ENCODE peak calls at places on chromosomes 4 and X, in seven cellular contexts. One of them, this sample, is unnamed.
A peak's percentile ranks its signal among the peaks of the same experiment; 100 is the strongest.

GRCh38 chr4:4851906-4852305 is 7.6 kb upstream of the MSX1 start:
- DNase-seq in fibroblast of pulmonary artery: no peak
- DNase-seq in AG10803: no peak
- DNase-seq in HS-5: no peak
- DNase-seq in renal cortical epithelial cell: no peak
- DNase-seq in hippocampal formation: no peak
- DNase-seq in fibroblast of lung: no peak
- DNase-seq in this sample: no peak

GRCh38 chr4:168857546-168858314 is 152.3 kb downstream of the CBR4 start:
- DNase-seq in fibroblast of lung: peak; percentile 89
- DNase-seq in fibroblast of pulmonary artery: peak; percentile 80
- DNase-seq in AG10803: peak; percentile 70
- DNase-seq in hippocampal formation: no peak
- DNase-seq in renal cortical epithelial cell: no peak
- DNase-seq in HS-5: no peak
- DNase-seq in this sample: no peak

GRCh38 chrX:153456161-153456560 is 10.3 kb upstream of the TREX2 start:
- DNase-seq in renal cortical epithelial cell: no peak
- DNase-seq in HS-5: no peak
- DNase-seq in fibroblast of lung: no peak
- DNase-seq in fibroblast of pulmonary artery: no peak
- DNase-seq in AG10803: no peak
- DNase-seq in hippocampal formation: no peak
- DNase-seq in this sample: no peak

GRCh38 chr4:972651-973424 is 531 bp downstream of the DGKQ start:
- DNase-seq in fibroblast of pulmonary artery: peak; percentile 16
- DNase-seq in fibroblast of lung: no peak
- DNase-seq in AG10803: peak; percentile 5
- DNase-seq in renal cortical epithelial cell: no peak
- DNase-seq in HS-5: no peak
- DNase-seq in hippocampal formation: no peak
- DNase-seq in this sample: peak; percentile 55

GRCh38 chr4:48082956-48083355 is 51.1 kb downstream of the TXK start:
- DNase-seq in AG10803: no peak
- DNase-seq in hippocampal formation: no peak
- DNase-seq in HS-5: no peak
- DNase-seq in renal cortical epithelial cell: no peak
- DNase-seq in fibroblast of lung: no peak
- DNase-seq in fibroblast of pulmonary artery: no peak
- DNase-seq in this sample: no peak

GRCh38 chrX:68462197-68462596 is 28.9 kb upstream of the OPHN1 start:
- DNase-seq in AG10803: peak; percentile 30
- DNase-seq in fibroblast of lung: peak; percentile 66
- DNase-seq in hippocampal formation: no peak
- DNase-seq in renal cortical epithelial cell: no peak
- DNase-seq in HS-5: peak; percentile 33
- DNase-seq in fibroblast of pulmonary artery: peak; percentile 42
- DNase-seq in this sample: no peak

GRCh38 chr4:70522626-70523025 is 4.3 kb downstream of the AMTN start:
- DNase-seq in HS-5: no peak
- DNase-seq in fibroblast of pulmonary artery: no peak
- DNase-seq in fibroblast of lung: no peak
- DNase-seq in AG10803: no peak
- DNase-seq in hippocampal formation: no peak
- DNase-seq in renal cortical epithelial cell: no peak
- DNase-seq in this sample: no peak

GRCh38 chr4:102554988-102555387 is 53.8 kb downstream of the NFKB1 start:
- DNase-seq in fibroblast of pulmonary artery: no peak
- DNase-seq in fibroblast of lung: no peak
- DNase-seq in hippocampal formation: no peak
- DNase-seq in renal cortical epithelial cell: no peak
- DNase-seq in AG10803: no peak
- DNase-seq in HS-5: no peak
- DNase-seq in this sample: no peak

GRCh38 chr4:143335979-143336827 is 473 bp upstream of the GAB1 start:
- DNase-seq in fibroblast of lung: peak; percentile 90
- DNase-seq in AG10803: peak; percentile 85
- DNase-seq in renal cortical epithelial cell: peak; percentile 74
- DNase-seq in hippocampal formation: peak; percentile 90
- DNase-seq in fibroblast of pulmonary artery: peak; percentile 93
- DNase-seq in HS-5: peak; percentile 69
- DNase-seq in this sample: peak; percentile 67

GRCh38 chrX:140762061-140762460 is 52.5 kb downstream of the LINC00632 start:
- DNase-seq in fibroblast of lung: peak; percentile 64
- DNase-seq in hippocampal formation: peak; percentile 64
- DNase-seq in fibroblast of pulmonary artery: peak; percentile 78
- DNase-seq in renal cortical epithelial cell: peak; percentile 18
- DNase-seq in AG10803: peak; percentile 74
- DNase-seq in HS-5: no peak
- DNase-seq in this sample: no peak

GRCh38 chr4:184267673-184268573 is 50.2 kb upstream of the ENPP6 start:
- DNase-seq in fibroblast of pulmonary artery: peak; percentile 94
- DNase-seq in hippocampal formation: no peak
- DNase-seq in renal cortical epithelial cell: peak; percentile 89
- DNase-seq in AG10803: peak; percentile 96
- DNase-seq in fibroblast of lung: peak; percentile 94
- DNase-seq in HS-5: peak; percentile 85
- DNase-seq in this sample: peak; percentile 64

GRCh38 chr4:96016615-96017299 is 176.9 kb downstream of the PDHA2 start:
- DNase-seq in fibroblast of pulmonary artery: peak; percentile 76
- DNase-seq in AG10803: no peak
- DNase-seq in renal cortical epithelial cell: peak; percentile 38
- DNase-seq in hippocampal formation: no peak
- DNase-seq in fibroblast of lung: peak; percentile 61
- DNase-seq in HS-5: peak; percentile 35
- DNase-seq in this sample: no peak

GRCh38 chrX:37302569-37302968 is 46.6 kb upstream of the PRRG1 start:
- DNase-seq in fibroblast of pulmonary artery: peak; percentile 70
- DNase-seq in AG10803: peak; percentile 23
- DNase-seq in renal cortical epithelial cell: peak; percentile 29
- DNase-seq in HS-5: no peak
- DNase-seq in fibroblast of lung: peak; percentile 6
- DNase-seq in hippocampal formation: no peak
- DNase-seq in this sample: no peak

GRCh38 chr4:165548702-165549101 is 169.9 kb downstream of the CPE start:
- DNase-seq in hippocampal formation: no peak
- DNase-seq in HS-5: no peak
- DNase-seq in renal cortical epithelial cell: no peak
- DNase-seq in AG10803: no peak
- DNase-seq in fibroblast of pulmonary artery: no peak
- DNase-seq in fibroblast of lung: no peak
- DNase-seq in this sample: no peak

GRCh38 chr4:13985824-13986223 is 358.3 kb upstream of the BOD1L1 start:
- DNase-seq in renal cortical epithelial cell: peak; percentile 48
- DNase-seq in fibroblast of pulmonary artery: peak; percentile 58
- DNase-seq in fibroblast of lung: peak; percentile 53
- DNase-seq in HS-5: no peak
- DNase-seq in AG10803: no peak
- DNase-seq in hippocampal formation: peak; percentile 38
- DNase-seq in this sample: no peak

GRCh38 chr4:15717126-15717525 is 14.3 kb downstream of the BST1 start:
- DNase-seq in AG10803: peak; percentile 73
- DNase-seq in hippocampal formation: no peak
- DNase-seq in renal cortical epithelial cell: peak; percentile 47
- DNase-seq in fibroblast of pulmonary artery: peak; percentile 72
- DNase-seq in HS-5: peak; percentile 46
- DNase-seq in fibroblast of lung: peak; percentile 74
- DNase-seq in this sample: no peak

GRCh38 chr4:138953962-138954371 is 61.6 kb upstream of the NOCT start:
- DNase-seq in AG10803: peak; percentile 95
- DNase-seq in HS-5: peak; percentile 38
- DNase-seq in fibroblast of pulmonary artery: peak; percentile 93
- DNase-seq in renal cortical epithelial cell: peak; percentile 91
- DNase-seq in fibroblast of lung: peak; percentile 98
- DNase-seq in hippocampal formation: no peak
- DNase-seq in this sample: no peak

GRCh38 chr4:108433832-108434231 is 186.5 kb upstream of the RPL34 start:
- DNase-seq in HS-5: no peak
- DNase-seq in fibroblast of pulmonary artery: no peak
- DNase-seq in hippocampal formation: no peak
- DNase-seq in AG10803: peak; percentile 57
- DNase-seq in fibroblast of lung: peak; percentile 90
- DNase-seq in renal cortical epithelial cell: no peak
- DNase-seq in this sample: no peak

GRCh38 chr4:173960398-173960797 is 323.1 kb downstream of the FBXO8 start:
- DNase-seq in renal cortical epithelial cell: no peak
- DNase-seq in fibroblast of lung: no peak
- DNase-seq in HS-5: no peak
- DNase-seq in AG10803: no peak
- DNase-seq in hippocampal formation: no peak
- DNase-seq in fibroblast of pulmonary artery: no peak
- DNase-seq in this sample: no peak

GRCh38 chr4:21067351-21067750 is 367.1 kb downstream of the PACRGL start:
- DNase-seq in fibroblast of lung: no peak
- DNase-seq in hippocampal formation: no peak
- DNase-seq in HS-5: no peak
- DNase-seq in renal cortical epithelial cell: no peak
- DNase-seq in fibroblast of pulmonary artery: no peak
- DNase-seq in AG10803: no peak
- DNase-seq in this sample: no peak

GRCh38 chrX:29143356-29143755 is 556.1 kb downstream of the IL1RAPL1 start:
- DNase-seq in fibroblast of lung: peak; percentile 60
- DNase-seq in hippocampal formation: no peak
- DNase-seq in renal cortical epithelial cell: no peak
- DNase-seq in HS-5: no peak
- DNase-seq in fibroblast of pulmonary artery: peak; percentile 69
- DNase-seq in AG10803: no peak
- DNase-seq in this sample: no peak

GRCh38 chrX:143663755-143664154 is 27.9 kb upstream of the SLITRK4 start:
- DNase-seq in renal cortical epithelial cell: no peak
- DNase-seq in fibroblast of pulmonary artery: peak; percentile 44
- DNase-seq in fibroblast of lung: no peak
- DNase-seq in HS-5: no peak
- DNase-seq in hippocampal formation: no peak
- DNase-seq in AG10803: no peak
- DNase-seq in this sample: no peak

GRCh38 chr4:10456270-10457254 is 664 bp downstream of the ZNF518B start:
- DNase-seq in fibroblast of lung: peak; percentile 70
- DNase-seq in AG10803: peak; percentile 67
- DNase-seq in hippocampal formation: no peak
- DNase-seq in fibroblast of pulmonary artery: peak; percentile 67
- DNase-seq in HS-5: no peak
- DNase-seq in renal cortical epithelial cell: peak; percentile 20
- DNase-seq in this sample: peak; percentile 59

GRCh38 chrX:103254171-103254824 is 657 bp downstream of the TCEAL8 start:
- DNase-seq in AG10803: peak; percentile 31
- DNase-seq in renal cortical epithelial cell: peak; percentile 61
- DNase-seq in hippocampal formation: peak; percentile 26
- DNase-seq in fibroblast of pulmonary artery: peak; percentile 35
- DNase-seq in fibroblast of lung: peak; percentile 43
- DNase-seq in HS-5: no peak
- DNase-seq in this sample: no peak

GRCh38 chr4:26326791-26327190 is 6.0 kb downstream of the RBPJ start:
- DNase-seq in hippocampal formation: no peak
- DNase-seq in fibroblast of lung: peak; percentile 99
- DNase-seq in fibroblast of pulmonary artery: peak; percentile 74
- DNase-seq in AG10803: peak; percentile 96
- DNase-seq in renal cortical epithelial cell: peak; percentile 80
- DNase-seq in HS-5: peak; percentile 90
- DNase-seq in this sample: no peak

GRCh38 chrX:134626434-134626833 is 31.8 kb downstream of the PLAC1 start:
- DNase-seq in hippocampal formation: no peak
- DNase-seq in fibroblast of lung: no peak
- DNase-seq in AG10803: no peak
- DNase-seq in fibroblast of pulmonary artery: no peak
- DNase-seq in renal cortical epithelial cell: no peak
- DNase-seq in HS-5: no peak
- DNase-seq in this sample: no peak

GRCh38 chrX:13489451-13489850 is 80.0 kb upstream of the EGFL6 start:
- DNase-seq in fibroblast of pulmonary artery: peak; percentile 69
- DNase-seq in hippocampal formation: no peak
- DNase-seq in renal cortical epithelial cell: peak; percentile 63
- DNase-seq in fibroblast of lung: peak; percentile 81
- DNase-seq in AG10803: peak; percentile 71
- DNase-seq in HS-5: no peak
- DNase-seq in this sample: no peak

GRCh38 chr4:165864228-165864627 is 8.8 kb upstream of the TLL1 start:
- DNase-seq in AG10803: no peak
- DNase-seq in hippocampal formation: no peak
- DNase-seq in HS-5: no peak
- DNase-seq in fibroblast of pulmonary artery: peak; percentile 15
- DNase-seq in renal cortical epithelial cell: peak; percentile 7
- DNase-seq in fibroblast of lung: no peak
- DNase-seq in this sample: no peak

GRCh38 chrX:76555816-76556215 is 128.3 kb downstream of the MAGEE1 start:
- DNase-seq in AG10803: peak; percentile 3
- DNase-seq in fibroblast of pulmonary artery: peak; percentile 46
- DNase-seq in fibroblast of lung: peak; percentile 7
- DNase-seq in HS-5: no peak
- DNase-seq in renal cortical epithelial cell: peak; percentile 1
- DNase-seq in hippocampal formation: no peak
- DNase-seq in this sample: no peak

GRCh38 chr4:184016742-184017668 is 111.9 kb downstream of the STOX2 start:
- DNase-seq in renal cortical epithelial cell: no peak
- DNase-seq in fibroblast of pulmonary artery: no peak
- DNase-seq in HS-5: no peak
- DNase-seq in hippocampal formation: no peak
- DNase-seq in fibroblast of lung: no peak
- DNase-seq in AG10803: no peak
- DNase-seq in this sample: no peak

GRCh38 chr4:151434183-151434860 is 25.3 kb downstream of the FHIP1A start:
- DNase-seq in HS-5: peak; percentile 39
- DNase-seq in renal cortical epithelial cell: peak; percentile 90
- DNase-seq in hippocampal formation: no peak
- DNase-seq in fibroblast of pulmonary artery: peak; percentile 10
- DNase-seq in AG10803: peak; percentile 77
- DNase-seq in fibroblast of lung: peak; percentile 84
- DNase-seq in this sample: no peak

GRCh38 chr4:128168701-128169100 is 107.6 kb downstream of the LARP1B start:
- DNase-seq in HS-5: no peak
- DNase-seq in renal cortical epithelial cell: peak; percentile 8
- DNase-seq in AG10803: peak; percentile 24
- DNase-seq in fibroblast of pulmonary artery: no peak
- DNase-seq in hippocampal formation: no peak
- DNase-seq in fibroblast of lung: no peak
- DNase-seq in this sample: no peak

GRCh38 chr4:19739101-19739651 is 512.5 kb upstream of the SLIT2 start:
- DNase-seq in hippocampal formation: no peak
- DNase-seq in HS-5: peak; percentile 64
- DNase-seq in renal cortical epithelial cell: peak; percentile 99
- DNase-seq in AG10803: peak; percentile 78
- DNase-seq in fibroblast of pulmonary artery: peak; percentile 96
- DNase-seq in fibroblast of lung: peak; percentile 95
- DNase-seq in this sample: no peak

This sample was measured in activated B cell treated with CpG ODN at 0.5 μM for 24 hours.